ENCODE peak calls at places on chromosome 5, in four cellular contexts. G is AG08395, D is brain pericyte, U is T-cell. X is an unnamed sample.

GRCh38 chr5:171419663-171420428 is 399 bp downstream of the FGF18 start:
- DNase-seq in G (peak; percentile 31), D (no peak), U (no peak), X (peak; percentile 32)

GRCh38 chr5:60541980-60542379 is 158.0 kb downstream of the DEPDC1B start:
- DNase-seq in G (no peak), D (no peak), U (no peak), X (no peak)

GRCh38 chr5:107512029-107512428 is 158.7 kb downstream of the EFNA5 start:
- DNase-seq in G (no peak), D (no peak), U (no peak), X (no peak)

GRCh38 chr5:94745786-94746730 is 127.6 kb downstream of the SLF1 start:
- DNase-seq in G (no peak), D (no peak), U (no peak), X (no peak)

GRCh38 chr5:16894236-16895057 is 41.6 kb downstream of the MYO10 start:
- DNase-seq in G (peak; percentile 71), D (no peak), U (no peak), X (no peak)

GRCh38 chr5:75053286-75054109 is 1.1 kb upstream of the GCNT4 start:
- DNase-seq in G (peak; percentile 67), D (peak; percentile 41), U (peak; percentile 50), X (peak; percentile 70)

GRCh38 chr5:93294184-93294583 is 286.8 kb downstream of the NR2F1-AS1 start:
- DNase-seq in G (peak; percentile 52), D (no peak), U (no peak), X (no peak)

GRCh38 chr5:15452780-15453179 is 47.2 kb upstream of the FBXL7 start:
- DNase-seq in G (no peak), D (no peak), U (no peak), X (no peak)

GRCh38 chr5:121987685-121988073 is 25.9 kb downstream of the SRFBP1 start:
- DNase-seq in G (no peak), D (no peak), U (no peak), X (no peak)

GRCh38 chr5:139368613-139369012 is 14.5 kb downstream of the SLC23A1 start:
- DNase-seq in G (no peak), D (no peak), U (no peak), X (no peak)

GRCh38 chr5:135747824-135748223 is 86.6 kb upstream of the SLC25A48 start:
- DNase-seq in G (no peak), D (no peak), U (no peak), X (no peak)

GRCh38 chr5:142356716-142357468 is 32.1 kb upstream of the SPRY4 start:
- DNase-seq in G (peak; percentile 90), D (peak; percentile 43), U (peak; percentile 82), X (peak; percentile 85)

GRCh38 chr5:57650360-57651069 is 167.9 kb upstream of the ACTBL2 start:
- DNase-seq in G (peak; percentile 56), D (peak; percentile 13), U (no peak), X (peak; percentile 20)

GRCh38 chr5:9398227-9398626 is 147.6 kb downstream of the SEMA5A start:
- DNase-seq in G (no peak), D (no peak), U (no peak), X (no peak)

GRCh38 chr5:174736351-174736721 is 12.0 kb downstream of the MSX2 start:
- DNase-seq in G (peak; percentile 70), D (no peak), U (no peak), X (no peak)

GRCh38 chr5:67303356-67303755 is 106.8 kb upstream of the CD180 start:
- DNase-seq in G (peak; percentile 35), D (no peak), U (no peak), X (no peak)

GRCh38 chr5:44266882-44267577 is 122.2 kb downstream of the FGF10 start:
- DNase-seq in G (no peak), D (no peak), U (no peak), X (peak; percentile 18)

GRCh38 chr5:33491941-33492340 is 51.2 kb downstream of the TARS1 start:
- DNase-seq in G (peak; percentile 29), D (no peak), U (no peak), X (no peak)

GRCh38 chr5:139120521-139120920 is 77.6 kb downstream of the SIL1 start:
- DNase-seq in G (no peak), D (no peak), U (no peak), X (no peak)

GRCh38 chr5:90939208-90939607 is 380.6 kb downstream of the ADGRV1 start:
- DNase-seq in G (no peak), D (no peak), U (no peak), X (no peak)

X was measured in testis.